ENCODE peak calls at places on chromosomes 3 and 15, in ten cellular contexts. T is body of pancreas; O is NAMALWA; W is NCI-H1105 treated with DMSO at 0.1 percent for 48 hours; B is HEK293T; S is ACHN; H is stimulated activated CD8-positive, alpha-beta memory T cell treated with anti-CD3 and anti-CD28 coated beads, Interleukin-12 subunit alpha, Interleukin-12 subunit beta, amount 100 ng/mL, for 1 hour; C is stimulated activated naive CD8-positive, alpha-beta T cell treated with anti-CD3 and anti-CD28 coated beads, Interleukin-15, amount 100 ng/mL, for 72 hours; I is BJ; V is HTR-8/SVneo. U is an unnamed sample.

GRCh38 chr3:125267460-125267859 is 54.9 kb upstream of the SLC12A8 start:
- DNase-seq in C (no peak), T (no peak), B (no peak), H (no peak), W (no peak), V (no peak), O (no peak), S (no peak), I (no peak), U (no peak)

GRCh38 chr3:134249442-134249841 is 1.2 kb downstream of the RYK start:
- DNase-seq in W (no peak), T (no peak), B (no peak), H (no peak), I (no peak), S (peak; percentile 3), O (peak; percentile 65), V (no peak), C (no peak), U (no peak)

GRCh38 chr15:100049483-100049882 is 292.3 kb downstream of the ADAMTS17 start:
- DNase-seq in H (no peak), B (no peak), O (no peak), S (no peak), C (no peak), W (no peak), V (no peak), T (no peak), I (no peak), U (no peak)

GRCh38 chr3:101351834-101352233 is 31.5 kb upstream of the IMPG2 start:
- DNase-seq in I (no peak), V (no peak), T (no peak), W (no peak), S (no peak), O (no peak), H (no peak), C (no peak), B (no peak), U (no peak)

GRCh38 chr3:187368251-187368733 is at the start of gene RTP4:
- DNase-seq in V (no peak), W (no peak), C (peak; percentile 41), O (peak; percentile 78), H (peak; percentile 11), T (peak; percentile 9), B (no peak), I (no peak), S (peak; percentile 63), U (no peak)

GRCh38 chr3:73324203-73325155 is 263.0 kb downstream of the EBLN2 start:
- DNase-seq in I (no peak), V (no peak), W (peak; percentile 2), C (no peak), T (no peak), B (no peak), O (no peak), S (no peak), H (no peak), U (no peak)

GRCh38 chr15:60787737-60788513 is 309.0 kb upstream of the ICE2 start:
- DNase-seq in V (no peak), S (no peak), T (no peak), O (peak; percentile 25), H (no peak), I (no peak), C (no peak), B (no peak), W (no peak), U (no peak)

GRCh38 chr3:109131276-109131675 is 5.2 kb upstream of the C3orf85 start:
- DNase-seq in W (no peak), H (no peak), V (no peak), T (no peak), I (no peak), C (no peak), O (no peak), B (no peak), S (no peak), U (no peak)

GRCh38 chr15:74907277-74907870 is 723 bp upstream of the FAM219B start:
- DNase-seq in W (no peak), B (no peak), T (peak; percentile 40), O (no peak), H (no peak), I (no peak), C (no peak), V (no peak), S (no peak), U (no peak)

GRCh38 chr3:126488205-126488604 is 12.5 kb upstream of the ZXDC start:
- DNase-seq in H (no peak), I (no peak), T (no peak), B (no peak), C (no peak), S (no peak), V (no peak), O (no peak), W (no peak), U (no peak)

GRCh38 chr3:184332370-184333090 is 4.9 kb upstream of the FAM131A start:
- DNase-seq in W (no peak), T (no peak), I (peak; percentile 63), B (no peak), C (no peak), S (peak; percentile 91), V (peak; percentile 63), H (no peak), O (no peak), U (peak; percentile 92)

U was measured in non-pigmented ciliary epithelial cell.